ENCODE peak calls at places on chromosomes 13 and 19, in seven cellular contexts. T, D, W, A, J, O and V are unnamed samples.

GRCh38 chr19:45667620-45668341 is at the start of gene GIPR:
- DNase-seq in T (no peak), D (no peak), W (no peak), A (peak), J (no peak), O (no peak), V (peak)

GRCh38 chr13:33188093-33188882 is 97.3 kb downstream of the STARD13 start:
- DNase-seq in T (no peak), D (no peak), W (no peak), A (no peak), J (no peak), O (no peak), V (peak)

GRCh38 chr13:32901994-32902780 is 114.0 kb upstream of the KL start:
- DNase-seq in T (no peak), D (no peak), W (no peak), A (no peak), J (peak), O (peak), V (no peak)

GRCh38 chr13:52010890-52011689 is at the start of gene ATP7B:
- DNase-seq in T (peak), D (no peak), W (no peak), A (no peak), J (no peak), O (peak), V (peak)

GRCh38 chr13:51585696-51586095 is 1.4 kb downstream of the WDFY2 start:
- DNase-seq in T (no peak), D (no peak), W (no peak), A (no peak), J (no peak), O (peak), V (no peak)

GRCh38 chr13:99208845-99209527 is 8.3 kb downstream of the UBAC2 start:
- DNase-seq in T (no peak), D (no peak), W (no peak), A (no peak), J (no peak), O (no peak), V (no peak)

GRCh38 chr13:29883941-29884518 is 33.6 kb upstream of the UBL3 start:
- DNase-seq in T (no peak), D (no peak), W (no peak), A (no peak), J (no peak), O (no peak), V (no peak)

GRCh38 chr13:23087884-23088283 is 92.9 kb upstream of the SGCG start:
- DNase-seq in T (no peak), D (peak), W (no peak), A (no peak), J (peak), O (no peak), V (peak)

GRCh38 chr19:54803410-54803809 is at the start of gene KIR2DL4:
- DNase-seq in T (no peak), D (no peak), W (no peak), A (no peak), J (no peak), O (no peak), V (no peak)

GRCh38 chr13:113531041-113531873 is 40.7 kb upstream of the DCUN1D2 start:
- DNase-seq in T (no peak), D (no peak), W (no peak), A (no peak), J (no peak), O (no peak), V (no peak)

GRCh38 chr13:61202042-61202441 is 213.6 kb downstream of the PCDH20 start:
- DNase-seq in T (no peak), D (no peak), W (no peak), A (no peak), J (no peak), O (no peak), V (no peak)

GRCh38 chr19:55112781-55113569 is 4.5 kb downstream of the PPP1R12C start:
- DNase-seq in T (no peak), D (no peak), W (no peak), A (no peak), J (no peak), O (no peak), V (no peak)

GRCh38 chr19:1006711-1007398 is 6.6 kb downstream of the GRIN3B start:
- DNase-seq in T (no peak), D (no peak), W (no peak), A (no peak), J (no peak), O (no peak), V (peak)

GRCh38 chr13:34156841-34157365 is 339.0 kb downstream of the RFC3 start:
- DNase-seq in T (no peak), D (peak), W (peak), A (peak), J (peak), O (peak), V (peak)

GRCh38 chr19:29622191-29623070 is 16.3 kb downstream of the POP4 start:
- DNase-seq in T (no peak), D (no peak), W (no peak), A (no peak), J (no peak), O (no peak), V (no peak)

GRCh38 chr19:11174336-11174735 is 18.8 kb upstream of the SPC24 start:
- DNase-seq in T (no peak), D (peak), W (no peak), A (no peak), J (no peak), O (no peak), V (no peak)

GRCh38 chr19:752652-753517 is 2.0 kb downstream of the MISP start:
- DNase-seq in T (no peak), D (peak), W (no peak), A (peak), J (peak), O (peak), V (peak)

GRCh38 chr13:109357751-109358150 is 428.6 kb downstream of the IRS2 start:
- DNase-seq in T (no peak), D (no peak), W (no peak), A (no peak), J (no peak), O (no peak), V (no peak)

GRCh38 chr13:47546963-47547345 is 454.1 kb downstream of the SUCLA2 start:
- DNase-seq in T (no peak), D (no peak), W (no peak), A (no peak), J (no peak), O (no peak), V (no peak)

GRCh38 chr19:16886305-16886880 is 2.4 kb upstream of the F2RL3 start:
- DNase-seq in T (no peak), D (no peak), W (no peak), A (no peak), J (peak), O (peak), V (peak)

GRCh38 chr19:35139618-35139943 is 957 bp downstream of the FXYD1 start:
- DNase-seq in T (no peak), D (no peak), W (no peak), A (no peak), J (no peak), O (no peak), V (no peak)

GRCh38 chr13:44932171-44932849 is 57.0 kb downstream of the NUFIP1 start:
- DNase-seq in T (no peak), D (no peak), W (no peak), A (no peak), J (no peak), O (peak), V (peak)

GRCh38 chr13:49772828-49773227 is 19.7 kb downstream of the KPNA3 start:
- DNase-seq in T (no peak), D (no peak), W (no peak), A (no peak), J (no peak), O (no peak), V (no peak)

GRCh38 chr13:44234566-44234965 is 139.1 kb upstream of the SERP2 start:
- DNase-seq in T (no peak), D (no peak), W (no peak), A (no peak), J (no peak), O (peak), V (no peak)

GRCh38 chr13:44399045-44399444 is 25.4 kb downstream of the SERP2 start:
- DNase-seq in T (no peak), D (peak), W (no peak), A (no peak), J (no peak), O (no peak), V (no peak)

GRCh38 chr13:46992383-46992952 is 95.6 kb upstream of the HTR2A start:
- DNase-seq in T (no peak), D (no peak), W (no peak), A (no peak), J (no peak), O (no peak), V (peak)

GRCh38 chr19:34184880-34185491 is 12.7 kb downstream of the LSM14A start:
- DNase-seq in T (no peak), D (no peak), W (no peak), A (no peak), J (no peak), O (peak), V (no peak)

GRCh38 chr13:113855012-113855921 is 8.6 kb downstream of the GAS6 start:
- DNase-seq in T (no peak), D (no peak), W (no peak), A (no peak), J (no peak), O (no peak), V (no peak)

GRCh38 chr13:92097337-92097903 is 699.0 kb downstream of the GPC5 start:
- DNase-seq in T (no peak), D (no peak), W (no peak), A (no peak), J (no peak), O (no peak), V (no peak)

GRCh38 chr19:40237791-40238190 is 11.3 kb upstream of the CCNP start:
- DNase-seq in T (no peak), D (no peak), W (no peak), A (no peak), J (no peak), O (no peak), V (no peak)

GRCh38 chr19:8641908-8642547 is 11.6 kb downstream of the NFILZ start:
- DNase-seq in T (no peak), D (no peak), W (no peak), A (no peak), J (peak), O (peak), V (peak)

GRCh38 chr13:86960876-86961275 is 710.3 kb upstream of the SLITRK5 start:
- DNase-seq in T (no peak), D (no peak), W (no peak), A (no peak), J (no peak), O (no peak), V (no peak)

GRCh38 chr19:11693505-11694499 is 44.9 kb downstream of the ZNF823 start:
- DNase-seq in T (no peak), D (peak), W (no peak), A (no peak), J (no peak), O (peak), V (peak)

GRCh38 chr19:47414469-47414868 is 4.9 kb downstream of the MEIS3 start:
- DNase-seq in T (no peak), D (peak), W (no peak), A (no peak), J (no peak), O (no peak), V (peak)